ENCODE peak calls at places on chromosomes 3 and 15, in six cellular contexts. One of them, this sample, is unnamed.

GRCh38 chr3:128352326-128352725 is 114.4 kb downstream of the DNAJB8 start:
- DNase-seq in pancreas: no peak
- DNase-seq in heart left ventricle: no peak
- DNase-seq in kidney: no peak
- DNase-seq in NT2/D1: no peak
- DNase-seq in IMR-90: no peak
- DNase-seq in this sample: no peak

GRCh38 chr3:6281662-6282061 is 579.3 kb upstream of the GRM7 start:
- DNase-seq in IMR-90: no peak
- DNase-seq in kidney: no peak
- DNase-seq in NT2/D1: no peak
- DNase-seq in pancreas: no peak
- DNase-seq in heart left ventricle: no peak
- DNase-seq in this sample: no peak

GRCh38 chr3:20013396-20013795 is 1.3 kb upstream of the PP2D1 start:
- DNase-seq in NT2/D1: no peak
- DNase-seq in heart left ventricle: no peak
- DNase-seq in kidney: no peak
- DNase-seq in pancreas: no peak
- DNase-seq in IMR-90: no peak
- DNase-seq in this sample: no peak

GRCh38 chr15:28944286-28944685 is 58.5 kb downstream of the APBA2 start:
- DNase-seq in NT2/D1: no peak
- DNase-seq in kidney: no peak
- DNase-seq in heart left ventricle: no peak
- DNase-seq in pancreas: no peak
- DNase-seq in IMR-90: no peak
- DNase-seq in this sample: no peak

GRCh38 chr3:50370594-50370993 is 11.3 kb upstream of the TMEM115 start:
- DNase-seq in IMR-90: peak; percentile 23
- DNase-seq in heart left ventricle: no peak
- DNase-seq in pancreas: no peak
- DNase-seq in kidney: no peak
- DNase-seq in NT2/D1: no peak
- DNase-seq in this sample: no peak

GRCh38 chr15:60592386-60593339 is 113.7 kb upstream of the ICE2 start:
- DNase-seq in NT2/D1: peak; percentile 75
- DNase-seq in kidney: peak; percentile 97
- DNase-seq in pancreas: peak; percentile 91
- DNase-seq in heart left ventricle: peak; percentile 89
- DNase-seq in IMR-90: peak; percentile 68
- DNase-seq in this sample: peak; percentile 83

GRCh38 chr3:14374444-14374883 is 27.9 kb upstream of the SLC6A6 start:
- DNase-seq in heart left ventricle: peak; percentile 64
- DNase-seq in IMR-90: no peak
- DNase-seq in pancreas: no peak
- DNase-seq in kidney: peak; percentile 65
- DNase-seq in NT2/D1: no peak
- DNase-seq in this sample: no peak

GRCh38 chr3:150840733-150841515 is 64.3 kb downstream of the MINDY4B start:
- DNase-seq in NT2/D1: no peak
- DNase-seq in kidney: no peak
- DNase-seq in heart left ventricle: no peak
- DNase-seq in pancreas: no peak
- DNase-seq in IMR-90: no peak
- DNase-seq in this sample: no peak

GRCh38 chr3:125154800-125155269 is 57.7 kb downstream of the SLC12A8 start:
- DNase-seq in IMR-90: no peak
- DNase-seq in kidney: no peak
- DNase-seq in pancreas: no peak
- DNase-seq in heart left ventricle: no peak
- DNase-seq in NT2/D1: no peak
- DNase-seq in this sample: no peak

GRCh38 chr15:71109130-71109529 is 6.1 kb upstream of the THSD4 start:
- DNase-seq in pancreas: no peak
- DNase-seq in IMR-90: peak; percentile 82
- DNase-seq in heart left ventricle: no peak
- DNase-seq in NT2/D1: no peak
- DNase-seq in kidney: no peak
- DNase-seq in this sample: no peak

GRCh38 chr3:123883656-123884257 is 375 bp downstream of the MYLK start:
- DNase-seq in IMR-90: no peak
- DNase-seq in kidney: peak; percentile 81
- DNase-seq in NT2/D1: no peak
- DNase-seq in heart left ventricle: no peak
- DNase-seq in pancreas: no peak
- DNase-seq in this sample: no peak

GRCh38 chr3:108182339-108182738 is 39.9 kb downstream of the IFT57 start:
- DNase-seq in NT2/D1: no peak
- DNase-seq in IMR-90: peak; percentile 78
- DNase-seq in heart left ventricle: no peak
- DNase-seq in pancreas: no peak
- DNase-seq in kidney: no peak
- DNase-seq in this sample: no peak

GRCh38 chr3:108181172-108181571 is 41.1 kb downstream of the IFT57 start:
- DNase-seq in NT2/D1: no peak
- DNase-seq in heart left ventricle: no peak
- DNase-seq in kidney: no peak
- DNase-seq in pancreas: no peak
- DNase-seq in IMR-90: no peak
- DNase-seq in this sample: no peak

GRCh38 chr3:108178676-108179075 is 43.5 kb downstream of the IFT57 start:
- DNase-seq in NT2/D1: no peak
- DNase-seq in IMR-90: peak; percentile 66
- DNase-seq in kidney: no peak
- DNase-seq in heart left ventricle: no peak
- DNase-seq in pancreas: no peak
- DNase-seq in this sample: no peak

GRCh38 chr3:108183178-108183577 is 39.0 kb downstream of the IFT57 start:
- DNase-seq in NT2/D1: no peak
- DNase-seq in kidney: no peak
- DNase-seq in IMR-90: peak; percentile 47
- DNase-seq in heart left ventricle: no peak
- DNase-seq in pancreas: no peak
- DNase-seq in this sample: no peak

GRCh38 chr3:108180214-108180613 is 42.0 kb downstream of the IFT57 start:
- DNase-seq in NT2/D1: no peak
- DNase-seq in IMR-90: peak; percentile 79
- DNase-seq in pancreas: no peak
- DNase-seq in heart left ventricle: no peak
- DNase-seq in kidney: no peak
- DNase-seq in this sample: no peak
- H3K4me1 ChIP-seq in NT2/D1: no peaks in the 10 kb centered on the region
- H3K4me1 ChIP-seq in IMR-90: peaks cover 7% of the 10 kb centered on the region
- H3K4me1 ChIP-seq in pancreas: peaks cover 3% of the 10 kb centered on the region
- H3K4me1 ChIP-seq in heart left ventricle: no peaks in the 10 kb centered on the region
- H3K4me1 ChIP-seq in kidney: no peaks in the 10 kb centered on the region
- H3K4me1 ChIP-seq in this sample: no peaks in the 10 kb centered on the region

GRCh38 chr3:71728632-71729342 is 3.6 kb upstream of the EIF4E3 start:
- DNase-seq in heart left ventricle: no peak
- DNase-seq in pancreas: no peak
- DNase-seq in NT2/D1: peak; percentile 88
- DNase-seq in kidney: no peak
- DNase-seq in IMR-90: no peak
- DNase-seq in this sample: no peak
- H3K4me1 ChIP-seq in heart left ventricle: no peaks in the 10 kb centered on the region
- H3K4me1 ChIP-seq in pancreas: peaks cover 5% of the 10 kb centered on the region
- H3K4me1 ChIP-seq in NT2/D1: peaks cover 5% of the 10 kb centered on the region
- H3K4me1 ChIP-seq in kidney: no peaks in the 10 kb centered on the region
- H3K4me1 ChIP-seq in IMR-90: peaks cover 2% of the 10 kb centered on the region
- H3K4me1 ChIP-seq in this sample: no peaks in the 10 kb centered on the region

DNA sequence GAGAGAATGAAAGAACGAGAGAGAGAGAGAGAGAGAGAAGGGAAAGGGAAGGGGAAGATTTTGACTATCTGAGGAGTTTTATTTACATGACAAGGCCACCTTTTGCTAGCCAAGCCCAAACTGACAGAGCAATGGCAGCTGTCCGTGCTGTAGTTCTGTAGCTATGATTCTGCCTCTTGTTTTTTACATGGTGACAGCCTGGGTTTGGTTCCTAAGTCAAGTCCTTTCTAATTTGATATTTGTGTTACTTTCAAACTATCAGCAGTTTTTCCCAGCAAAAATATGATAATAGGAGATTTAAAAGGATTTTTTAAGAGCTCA is 26.3 kb upstream of the MFGE8 start:
- DNase-seq in NT2/D1: no peak
- DNase-seq in IMR-90: no peak
- DNase-seq in kidney: no peak
- DNase-seq in heart left ventricle: no peak
- DNase-seq in pancreas: no peak
- DNase-seq in this sample: no peak
- H3K4me1 ChIP-seq in NT2/D1: no peaks in the 10 kb centered on the region
- H3K4me1 ChIP-seq in IMR-90: peaks cover 6% of the 10 kb centered on the region
- H3K4me1 ChIP-seq in kidney: no peaks in the 10 kb centered on the region
- H3K4me1 ChIP-seq in heart left ventricle: no peaks in the 10 kb centered on the region
- H3K4me1 ChIP-seq in pancreas: no peaks in the 10 kb centered on the region
- H3K4me1 ChIP-seq in this sample: no peaks in the 10 kb centered on the region

GRCh38 chr3:194685050-194685722 is 497 bp upstream of the FAM43A start:
- DNase-seq in pancreas: no peak
- DNase-seq in NT2/D1: no peak
- DNase-seq in heart left ventricle: no peak
- DNase-seq in IMR-90: no peak
- DNase-seq in kidney: no peak
- DNase-seq in this sample: no peak
- H3K4me1 ChIP-seq in pancreas: peaks cover 10% of the 10 kb centered on the region
- H3K4me1 ChIP-seq in NT2/D1: peaks cover 17% of the 10 kb centered on the region
- H3K4me1 ChIP-seq in heart left ventricle: peaks cover 29% of the 10 kb centered on the region
- H3K4me1 ChIP-seq in IMR-90: peaks cover 14% of the 10 kb centered on the region
- H3K4me1 ChIP-seq in kidney: peaks cover 4% of the 10 kb centered on the region
- H3K4me1 ChIP-seq in this sample: peaks cover 3% of the 10 kb centered on the region